ENCODE peak calls at places on chromosomes 6 and 20, in seven cellular contexts. N is lung; S is heart right ventricle; B is left lung; P is CD4-positive, CD25-positive, alpha-beta regulatory T cell; D is RWPE2; G is naive thymus-derived CD4-positive, alpha-beta T cell. Y is an unnamed sample.
A peak's percentile ranks its signal among the peaks of the same experiment; 100 is the strongest.

GRCh38 chr6:89330910-89331309 is 15.8 kb upstream of the GABRR2 start:
- ATAC-seq in N (no peak), S (no peak), B (no peak), P (no peak), D (no peak), G (no peak), Y (no peak)

GRCh38 chr6:127923135-127923534 is 22.3 kb upstream of the THEMIS start:
- ATAC-seq in N (no peak), S (no peak), B (no peak), P (no peak), D (no peak), G (peak; percentile 21), Y (no peak)

GRCh38 chr6:134921276-134921979 is 28.5 kb downstream of the ALDH8A1 start:
- ATAC-seq in N (no peak), S (no peak), B (no peak), P (no peak), D (no peak), G (no peak), Y (no peak)

GRCh38 chr20:18405826-18406225 is 61.0 kb downstream of the DZANK1 start:
- ATAC-seq in N (no peak), S (no peak), B (no peak), P (no peak), D (no peak), G (no peak), Y (no peak)

GRCh38 chr20:38893056-38893455 is 33.2 kb upstream of the FAM83D start:
- ATAC-seq in N (no peak), S (no peak), B (no peak), P (peak; percentile 20), D (no peak), G (no peak), Y (no peak)

GRCh38 chr6:44177691-44178423 is 19.2 kb downstream of the CAPN11 start:
- ATAC-seq in N (peak; percentile 41), S (peak; percentile 80), B (peak; percentile 60), P (no peak), D (peak; percentile 28), G (no peak), Y (peak; percentile 89)

GRCh38 chr6:46023216-46023915 is 7.7 kb upstream of the CLIC5 start:
- ATAC-seq in N (no peak), S (peak; percentile 56), B (no peak), P (no peak), D (no peak), G (no peak), Y (peak; percentile 57)

GRCh38 chr6:8082954-8083858 is 19.0 kb upstream of the BLOC1S5 start:
- ATAC-seq in N (peak; percentile 53), S (peak; percentile 80), B (peak; percentile 64), P (no peak), D (peak; percentile 90), G (peak; percentile 53), Y (peak; percentile 59)

DNA sequence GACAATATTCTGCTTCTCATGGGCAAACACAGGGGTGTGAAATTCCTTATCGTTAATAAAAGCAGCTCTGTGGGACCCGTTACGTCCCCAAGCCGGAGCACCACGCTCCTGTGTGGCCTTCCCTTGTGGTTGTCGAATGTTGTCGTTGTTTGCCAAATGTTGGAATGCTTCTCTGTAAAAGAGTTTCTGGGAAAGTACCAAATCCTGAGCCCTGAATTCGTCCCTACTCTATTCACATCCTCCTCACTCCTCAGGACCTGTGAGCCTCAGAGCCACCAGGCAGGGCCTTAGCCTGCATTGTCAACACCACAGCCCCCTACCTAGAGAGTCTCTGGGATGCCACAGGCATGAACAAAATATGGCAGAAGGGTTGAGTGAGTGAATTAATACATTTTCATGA is 64.0 kb downstream of the THBS2 start:
- ATAC-seq in N (no peak), S (peak; percentile 30), B (no peak), P (no peak), D (no peak), G (no peak), Y (peak; percentile 27)
- H3K9me3 ChIP-seq in N (no peaks in the 10 kb centered on the region), S (no peaks in the 10 kb centered on the region), B (no peaks in the 10 kb centered on the region), P (no peaks in the 10 kb centered on the region), D (no peaks in the 10 kb centered on the region), G (no peaks in the 10 kb centered on the region), Y (no peaks in the 10 kb centered on the region)

GRCh38 chr20:1897965-1898464 is 2.8 kb downstream of the SIRPA start:
- ATAC-seq in N (no peak), S (no peak), B (peak; percentile 4), P (peak; percentile 40), D (no peak), G (peak; percentile 22), Y (no peak)
- H3K4me1 ChIP-seq in N (peaks cover 7% of the 10 kb centered on the region), S (peaks cover 64% of the 10 kb centered on the region), B (peaks cover 10% of the 10 kb centered on the region), P (peaks cover 7% of the 10 kb centered on the region), D (peaks cover 14% of the 10 kb centered on the region), G (no peaks in the 10 kb centered on the region), Y (no peaks in the 10 kb centered on the region)

GRCh38 chr6:158366363-158366762 is 54.1 kb downstream of the TULP4 start:
- ATAC-seq in N (no peak), S (no peak), B (no peak), P (no peak), D (no peak), G (no peak), Y (no peak)
- H3K9me3 ChIP-seq in N (no peaks in the 10 kb centered on the region), S (no peaks in the 10 kb centered on the region), B (no peaks in the 10 kb centered on the region), P (no peaks in the 10 kb centered on the region), D (no peaks in the 10 kb centered on the region), G (no peaks in the 10 kb centered on the region), Y (no peaks in the 10 kb centered on the region)

GRCh38 chr6:12062605-12063004 is 50.5 kb downstream of the HIVEP1 start:
- ATAC-seq in N (no peak), S (no peak), B (no peak), P (no peak), D (no peak), G (no peak), Y (no peak)
- H3K4me1 ChIP-seq in N (peaks cover 7% of the 10 kb centered on the region), S (peaks cover 42% of the 10 kb centered on the region), B (no peaks in the 10 kb centered on the region), P (peaks cover 57% of the 10 kb centered on the region), D (peaks cover 10% of the 10 kb centered on the region), G (peaks cover 6% of the 10 kb centered on the region), Y (peaks cover 26% of the 10 kb centered on the region)

DNA sequence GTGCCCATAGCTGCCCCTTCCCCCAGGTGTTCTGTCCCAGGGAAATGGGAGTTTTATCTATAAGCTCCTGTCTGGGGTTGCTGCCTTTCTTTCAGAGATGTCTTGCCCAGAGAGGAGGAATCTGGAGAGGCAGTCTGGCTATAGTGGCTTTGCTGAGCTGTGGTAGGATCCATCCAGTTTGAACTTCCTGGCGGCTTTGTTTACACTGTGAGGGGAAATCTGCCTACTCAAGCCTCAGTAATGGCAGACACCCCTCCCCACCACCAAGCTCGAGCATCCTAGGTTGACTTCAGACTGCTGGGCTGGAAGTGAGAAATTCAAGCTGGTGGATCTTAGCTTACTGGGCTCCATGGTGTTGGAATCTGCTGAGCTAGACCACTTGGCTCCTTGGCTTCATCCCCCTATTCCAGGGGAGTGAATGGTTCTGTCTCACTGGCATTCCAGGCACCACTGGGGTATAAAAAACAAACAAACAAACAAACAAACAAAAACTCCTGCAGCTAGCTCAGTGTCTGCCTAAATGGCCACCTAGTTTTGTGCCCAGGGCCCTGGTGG is 24.0 kb downstream of the TNFAIP3 start:
- ATAC-seq in N (no peak), S (no peak), B (no peak), P (no peak), D (no peak), G (no peak), Y (no peak)
- H3K9me3 ChIP-seq in N (no peaks in the 10 kb centered on the region), S (no peaks in the 10 kb centered on the region), B (no peaks in the 10 kb centered on the region), P (no peaks in the 10 kb centered on the region), D (no peaks in the 10 kb centered on the region), G (no peaks in the 10 kb centered on the region), Y (no peaks in the 10 kb centered on the region)

GRCh38 chr20:51125774-51126173 is 102.9 kb upstream of the KCNG1 start:
- ATAC-seq in N (no peak), S (no peak), B (no peak), P (no peak), D (no peak), G (no peak), Y (no peak)
- H3K4me1 ChIP-seq in N (no peaks in the 10 kb centered on the region), S (no peaks in the 10 kb centered on the region), B (no peaks in the 10 kb centered on the region), P (no peaks in the 10 kb centered on the region), D (peaks cover 36% of the 10 kb centered on the region), G (no peaks in the 10 kb centered on the region), Y (peaks cover 42% of the 10 kb centered on the region)

DNA sequence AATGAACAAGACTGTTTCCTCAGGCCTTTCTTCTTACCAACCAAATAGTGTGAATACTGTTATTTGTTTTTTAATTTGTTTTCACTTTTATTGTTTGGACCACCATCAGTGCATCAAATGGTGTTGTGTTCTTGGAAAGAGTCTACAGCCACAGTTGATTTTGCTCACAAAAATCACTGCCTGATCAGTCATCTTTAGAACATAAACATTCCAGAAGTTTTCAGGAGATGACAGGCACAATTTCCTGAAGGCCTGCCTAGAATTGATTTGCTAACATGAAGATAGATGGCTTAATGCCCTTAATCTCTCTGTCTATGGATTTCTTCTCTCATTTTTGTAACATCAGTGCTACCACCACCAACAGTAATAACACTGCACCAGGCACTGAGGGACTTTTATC is 13.5 kb downstream of the IL22RA2 start:
- ATAC-seq in N (no peak), S (no peak), B (no peak), P (no peak), D (no peak), G (no peak), Y (no peak)
- H3K9me3 ChIP-seq in N (no peaks in the 10 kb centered on the region), S (no peaks in the 10 kb centered on the region), B (no peaks in the 10 kb centered on the region), P (no peaks in the 10 kb centered on the region), D (no peaks in the 10 kb centered on the region), G (no peaks in the 10 kb centered on the region), Y (no peaks in the 10 kb centered on the region)

GRCh38 chr20:50512323-50512722 is 2.1 kb downstream of the PTPN1 start:
- ATAC-seq in N (no peak), S (no peak), B (no peak), P (no peak), D (no peak), G (no peak), Y (no peak)

GRCh38 chr20:50515471-50516106 is 5.4 kb downstream of the PTPN1 start:
- ATAC-seq in N (no peak), S (no peak), B (no peak), P (no peak), D (no peak), G (no peak), Y (no peak)

GRCh38 chr20:50514750-50515149 is 4.6 kb downstream of the PTPN1 start:
- ATAC-seq in N (no peak), S (no peak), B (no peak), P (no peak), D (no peak), G (no peak), Y (no peak)

GRCh38 chr20:50513169-50514034 is 3.2 kb downstream of the PTPN1 start:
- ATAC-seq in N (no peak), S (no peak), B (no peak), P (no peak), D (peak; percentile 5), G (no peak), Y (no peak)

DNA sequence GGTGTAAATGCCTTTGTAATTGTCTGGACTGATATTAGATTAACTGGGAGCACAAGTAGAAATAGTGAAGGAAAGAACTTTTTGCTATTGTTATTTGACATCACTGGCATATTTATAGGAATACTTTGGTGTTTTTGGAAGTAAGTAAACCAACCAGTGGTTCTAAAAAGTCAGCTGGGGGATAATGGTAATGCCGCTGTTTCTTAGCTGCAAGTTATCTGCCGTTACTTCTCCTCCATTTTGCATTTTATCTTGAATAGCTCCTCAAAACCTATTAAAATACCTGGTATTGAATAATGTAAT is 3.8 kb downstream of the PTPN1 start:
- ATAC-seq in N (no peak), S (no peak), B (no peak), P (no peak), D (no peak), G (no peak), Y (no peak)
- H3K4me1 ChIP-seq in N (peaks cover 1% of the 10 kb centered on the region), S (peaks cover 87% of the 10 kb centered on the region), B (peaks cover 44% of the 10 kb centered on the region), P (peaks cover 89% of the 10 kb centered on the region), D (peaks cover 73% of the 10 kb centered on the region), G (peaks cover 65% of the 10 kb centered on the region), Y (peaks cover 7% of the 10 kb centered on the region)

DNA sequence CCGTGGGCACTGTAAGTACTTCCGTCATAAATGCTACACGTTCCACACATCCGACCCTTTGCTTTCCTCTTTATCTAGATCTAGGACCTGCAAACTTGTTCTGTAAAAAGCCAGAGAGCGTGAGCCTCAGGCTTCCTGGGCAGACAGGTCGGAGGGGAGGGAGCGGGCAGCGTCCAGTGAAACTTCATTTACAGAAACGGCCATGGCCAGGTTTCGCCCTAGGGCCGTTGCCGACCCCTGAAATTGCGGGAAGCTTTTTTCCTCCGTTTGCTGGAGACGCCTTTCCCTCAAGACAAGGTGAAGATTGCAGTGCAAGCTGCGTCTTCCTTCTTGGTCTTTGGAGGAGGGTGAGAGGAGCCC is 155.4 kb downstream of the DLL1 start:
- ATAC-seq in N (no peak), S (no peak), B (no peak), P (no peak), D (no peak), G (no peak), Y (no peak)
- H3K9me3 ChIP-seq in N (peaks cover 6% of the 10 kb centered on the region), S (no peaks in the 10 kb centered on the region), B (peaks cover 6% of the 10 kb centered on the region), P (peaks cover 4% of the 10 kb centered on the region), D (no peaks in the 10 kb centered on the region), G (no peaks in the 10 kb centered on the region), Y (no peaks in the 10 kb centered on the region)